ENCODE peak calls at places on chromosomes 16 and 17, in eight cellular contexts. H is adrenal gland; M is effector memory CD4-positive, alpha-beta T cell; N is MG63; I is cardiac muscle cell; O is Caco-2; S is HAP-1; Y is GM23248. Z is an unnamed sample.

GRCh38 chr17:17994271-17994670 is 21.6 kb downstream of the DRC3 start:
- DNase-seq in H (peak; percentile 27), M (no peak), N (no peak), I (peak; percentile 62), O (no peak), S (peak; percentile 57), Y (peak; percentile 37), Z (no peak)

GRCh38 chr17:28549274-28550132 is 2.9 kb downstream of the UNC119 start:
- DNase-seq in H (no peak), M (peak; percentile 51), N (no peak), I (no peak), O (no peak), S (no peak), Y (no peak), Z (peak; percentile 69)

GRCh38 chr17:37608369-37609169 is 649 bp downstream of the SYNRG start:
- DNase-seq in H (no peak), M (no peak), N (no peak), I (peak; percentile 85), O (no peak), S (peak; percentile 77), Y (peak; percentile 60), Z (no peak)

GRCh38 chr16:81987706-81988105 is 23.6 kb downstream of the SDR42E1 start:
- DNase-seq in H (no peak), M (no peak), N (no peak), I (no peak), O (no peak), S (no peak), Y (no peak), Z (no peak)

GRCh38 chr16:47317465-47318240 is 143.2 kb downstream of the ITFG1 start:
- DNase-seq in H (no peak), M (no peak), N (no peak), I (no peak), O (no peak), S (no peak), Y (no peak), Z (no peak)

GRCh38 chr17:68210570-68210969 is 37.3 kb upstream of the AMZ2 start:
- DNase-seq in H (no peak), M (no peak), N (no peak), I (no peak), O (no peak), S (no peak), Y (no peak), Z (no peak)

GRCh38 chr17:16215002-16215272 is 397 bp downstream of the NCOR1 start:
- DNase-seq in H (peak; percentile 63), M (no peak), N (peak; percentile 41), I (peak; percentile 67), O (peak; percentile 51), S (peak; percentile 60), Y (peak; percentile 68), Z (no peak)

GRCh38 chr17:44947461-44948314 is at the start of gene KIF18B:
- DNase-seq in H (peak; percentile 92), M (peak; percentile 75), N (peak; percentile 97), I (peak; percentile 94), O (peak; percentile 95), S (peak; percentile 95), Y (peak; percentile 98), Z (peak; percentile 83)

GRCh38 chr17:57819867-57820266 is 30.0 kb downstream of the MRPS23 start:
- DNase-seq in H (no peak), M (no peak), N (no peak), I (no peak), O (no peak), S (no peak), Y (no peak), Z (no peak)

GRCh38 chr17:78154903-78155811 is 9.0 kb downstream of the C17orf99 start:
- DNase-seq in H (no peak), M (no peak), N (no peak), I (no peak), O (no peak), S (no peak), Y (no peak), Z (no peak)

GRCh38 chr17:50949128-50950001 is 83.2 kb upstream of the TOB1 start:
- DNase-seq in H (no peak), M (no peak), N (no peak), I (no peak), O (no peak), S (no peak), Y (no peak), Z (no peak)

GRCh38 chr16:4882261-4882632 is 35.0 kb downstream of the UBN1 start:
- DNase-seq in H (no peak), M (no peak), N (no peak), I (no peak), O (no peak), S (no peak), Y (peak; percentile 38), Z (no peak)

GRCh38 chr16:23948949-23949392 is 113.2 kb downstream of the PRKCB start:
- DNase-seq in H (no peak), M (peak; percentile 15), N (no peak), I (no peak), O (no peak), S (no peak), Y (no peak), Z (peak; percentile 38)

GRCh38 chr17:77579717-77580116 is 378.8 kb upstream of the TNRC6C start:
- DNase-seq in H (no peak), M (no peak), N (no peak), I (no peak), O (no peak), S (no peak), Y (no peak), Z (no peak)

GRCh38 chr16:70432800-70433455 is 6.0 kb downstream of the ST3GAL2 start:
- DNase-seq in H (no peak), M (no peak), N (no peak), I (peak; percentile 54), O (no peak), S (no peak), Y (peak; percentile 32), Z (no peak)

GRCh38 chr17:30957741-30958140 is 13.1 kb upstream of the RNF135 start:
- DNase-seq in H (no peak), M (no peak), N (no peak), I (no peak), O (no peak), S (no peak), Y (no peak), Z (no peak)

GRCh38 chr17:75246404-75246803 is 15.0 kb downstream of the GGA3 start:
- DNase-seq in H (no peak), M (no peak), N (no peak), I (no peak), O (no peak), S (no peak), Y (no peak), Z (no peak)

GRCh38 chr17:9729034-9729650 is 62.2 kb downstream of the DHRS7C start:
- DNase-seq in H (no peak), M (no peak), N (no peak), I (peak; percentile 66), O (peak; percentile 20), S (peak; percentile 13), Y (peak; percentile 61), Z (no peak)

GRCh38 chr17:44840274-44840673 is 7.4 kb upstream of the HIGD1B start:
- DNase-seq in H (no peak), M (no peak), N (no peak), I (no peak), O (no peak), S (no peak), Y (no peak), Z (no peak)

GRCh38 chr17:56172517-56172982 is 19.3 kb downstream of the ANKFN1 start:
- DNase-seq in H (no peak), M (no peak), N (peak; percentile 85), I (peak; percentile 42), O (no peak), S (no peak), Y (peak; percentile 42), Z (no peak)

DNA sequence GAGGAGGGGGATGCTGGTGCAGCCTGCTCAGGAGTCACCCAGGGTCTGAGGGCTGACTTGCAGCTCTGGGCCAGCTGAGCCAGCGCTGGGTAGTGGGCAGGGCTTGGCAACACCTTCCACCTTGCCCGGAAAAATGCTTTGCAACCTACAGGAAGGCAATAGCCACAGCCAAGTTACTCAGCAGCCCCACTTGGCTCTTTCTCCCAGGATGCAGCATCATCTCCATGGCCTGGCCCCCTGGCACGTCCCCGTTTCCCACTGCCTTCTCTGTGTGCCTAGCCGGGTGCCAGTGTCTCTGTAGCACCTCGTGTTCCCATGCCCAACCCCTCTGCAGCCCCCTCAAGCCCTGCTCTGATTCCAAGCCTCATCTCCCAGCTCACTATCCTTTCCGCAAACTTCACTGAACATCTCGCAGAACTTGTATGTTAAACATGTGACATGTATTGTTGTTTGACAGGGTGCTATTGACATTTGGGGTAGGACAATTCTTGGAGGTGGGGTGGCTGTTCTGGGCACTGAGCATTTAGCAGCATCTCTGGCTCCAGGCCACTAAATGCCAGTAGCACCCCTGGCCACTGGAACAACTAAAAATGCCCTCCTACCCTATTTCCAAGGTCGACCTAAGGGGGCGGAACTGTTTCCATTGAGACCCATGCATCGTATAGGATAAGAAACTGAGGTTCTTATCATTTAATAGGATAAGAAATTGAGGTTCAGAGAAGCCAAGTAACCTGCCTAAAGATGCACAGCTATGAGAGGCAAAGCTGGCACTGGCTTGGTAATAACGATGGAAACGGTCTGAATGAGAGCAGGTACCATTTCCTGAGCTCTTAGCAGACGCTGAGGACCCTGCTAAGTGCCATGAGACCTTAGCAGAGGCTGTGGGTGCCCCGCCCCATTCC is 12.2 kb downstream of the DEXI start:
- DNase-seq in H (peak; percentile 88), M (no peak), N (peak; percentile 89), I (no peak), O (no peak), S (no peak), Y (peak; percentile 51), Z (no peak)
- H3K9me3 ChIP-seq in H (no peaks in the 10 kb centered on the region), M (no peaks in the 10 kb centered on the region), N (no peaks in the 10 kb centered on the region), I (no peaks in the 10 kb centered on the region), O (no peaks in the 10 kb centered on the region), S (no peaks in the 10 kb centered on the region), Y (no peaks in the 10 kb centered on the region), Z (no peaks in the 10 kb centered on the region)

GRCh38 chr17:26782153-26782552 is 511.8 kb upstream of the WSB1 start:
- DNase-seq in H (no peak), M (no peak), N (no peak), I (no peak), O (no peak), S (no peak), Y (no peak), Z (no peak)
- H3K9me3 ChIP-seq in H (no peaks in the 10 kb centered on the region), M (peaks cover 13% of the 10 kb centered on the region), N (peaks cover 17% of the 10 kb centered on the region), I (no peaks in the 10 kb centered on the region), O (peaks cover 26% of the 10 kb centered on the region), S (peaks cover 4% of the 10 kb centered on the region), Y (no peaks in the 10 kb centered on the region), Z (peaks cover 2% of the 10 kb centered on the region)

GRCh38 chr17:49425004-49425286 is 10.3 kb upstream of the PHB1 start:
- DNase-seq in H (no peak), M (no peak), N (no peak), I (no peak), O (no peak), S (no peak), Y (no peak), Z (no peak)

DNA sequence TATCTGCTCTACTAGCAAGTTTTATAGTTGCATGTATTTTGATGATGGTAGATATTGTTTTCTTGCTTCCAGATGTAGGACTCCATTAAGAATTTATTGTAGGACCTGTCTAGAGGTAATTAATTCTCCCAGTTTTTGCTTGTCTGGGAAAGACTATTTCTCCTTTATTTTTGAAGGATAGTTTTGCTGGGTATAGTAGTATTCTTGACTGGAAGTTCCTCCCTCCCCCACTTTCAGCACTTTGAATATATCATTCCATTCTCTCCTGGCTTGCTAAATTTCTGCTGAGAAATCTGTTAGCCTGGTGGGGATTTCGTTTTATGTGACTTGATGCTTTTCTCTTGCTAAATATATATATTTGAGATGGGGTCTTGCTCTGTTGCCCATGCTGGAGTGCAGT is 8.0 kb upstream of the PHB1 start:
- DNase-seq in H (no peak), M (no peak), N (no peak), I (no peak), O (no peak), S (no peak), Y (no peak), Z (no peak)
- H3K9me3 ChIP-seq in H (no peaks in the 10 kb centered on the region), M (no peaks in the 10 kb centered on the region), N (peaks cover 11% of the 10 kb centered on the region), I (no peaks in the 10 kb centered on the region), O (peaks cover 41% of the 10 kb centered on the region), S (peaks cover 8% of the 10 kb centered on the region), Y (no peaks in the 10 kb centered on the region), Z (peaks cover 5% of the 10 kb centered on the region)

GRCh38 chr16:31886227-31886626 is 12.6 kb downstream of the ZNF267 start:
- DNase-seq in H (no peak), M (no peak), N (no peak), I (no peak), O (no peak), S (no peak), Y (no peak), Z (no peak)
- H3K9me3 ChIP-seq in H (no peaks in the 10 kb centered on the region), M (no peaks in the 10 kb centered on the region), N (peaks cover 49% of the 10 kb centered on the region), I (no peaks in the 10 kb centered on the region), O (peaks cover 8% of the 10 kb centered on the region), S (no peaks in the 10 kb centered on the region), Y (no peaks in the 10 kb centered on the region), Z (peaks cover 7% of the 10 kb centered on the region)